ENCODE peak calls at places on chromosomes 4 and X, in eight cellular contexts. K, G, M, V, S, A, Q and O are unnamed samples.

GRCh38 chr4:89434364-89434988 is 126.9 kb upstream of the GPRIN3 start:
- DNase-seq in M (no peak), G (no peak), Q (peak), A (no peak), K (no peak), V (peak), S (no peak), O (no peak)

GRCh38 chr4:120801171-120801758 is 121.3 kb downstream of the PRDM5 start:
- DNase-seq in K (no peak), Q (no peak), S (peak), A (no peak), M (no peak), G (no peak), V (peak), O (no peak)

GRCh38 chr4:173319696-173320095 is 14.5 kb downstream of the HMGB2 start:
- DNase-seq in G (no peak), A (no peak), K (no peak), S (no peak), M (no peak), Q (no peak), V (no peak), O (no peak)

GRCh38 chr4:97786306-97786920 is 356.9 kb downstream of the STPG2 start:
- DNase-seq in M (no peak), Q (no peak), S (no peak), A (no peak), G (no peak), V (no peak), K (no peak), O (no peak)

GRCh38 chr4:168119870-168120269 is 27.5 kb downstream of the ANXA10 start:
- DNase-seq in K (no peak), M (no peak), A (no peak), G (no peak), V (peak), S (no peak), Q (no peak), O (no peak)

GRCh38 chr4:27412617-27413016 is 552.0 kb downstream of the STIM2 start:
- DNase-seq in A (no peak), G (no peak), Q (no peak), M (no peak), V (no peak), S (no peak), K (no peak), O (no peak)

GRCh38 chr4:15563871-15564270 is 91.3 kb downstream of the FBXL5 start:
- DNase-seq in M (no peak), G (no peak), S (no peak), Q (no peak), A (no peak), K (no peak), V (no peak), O (no peak)

GRCh38 chr4:34972189-34972588 is 1272.1 kb downstream of the ARAP2 start:
- DNase-seq in K (no peak), A (no peak), M (no peak), Q (no peak), S (no peak), V (no peak), G (no peak), O (no peak)

GRCh38 chr4:113358784-113359183 is 309.3 kb downstream of the ANK2 start:
- DNase-seq in M (no peak), K (no peak), A (no peak), V (no peak), Q (peak), S (no peak), G (no peak), O (no peak)

GRCh38 chr4:55920571-55920970 is 28.2 kb upstream of the CEP135 start:
- DNase-seq in S (no peak), Q (no peak), V (no peak), A (no peak), M (no peak), K (no peak), G (no peak), O (no peak)

GRCh38 chrX:37912286-37912685 is 64.9 kb upstream of the DYNLT3 start:
- DNase-seq in M (peak), S (no peak), V (peak), K (no peak), Q (peak), A (no peak), G (peak), O (no peak)

GRCh38 chr4:86981789-86982188 is 47.0 kb downstream of the AFF1 start:
- DNase-seq in V (no peak), M (no peak), Q (peak), G (no peak), K (no peak), S (no peak), A (no peak), O (no peak)

GRCh38 chr4:10730590-10730989 is 46.0 kb upstream of the CLNK start:
- DNase-seq in M (no peak), V (no peak), A (no peak), G (no peak), K (no peak), Q (no peak), S (no peak), O (no peak)

GRCh38 chr4:124931050-124931449 is 218.5 kb upstream of the ANKRD50 start:
- DNase-seq in S (no peak), A (no peak), Q (no peak), V (peak), G (no peak), K (no peak), M (no peak), O (no peak)

GRCh38 chrX:50677789-50678188 is 136.2 kb downstream of the SHROOM4 start:
- DNase-seq in M (no peak), S (no peak), Q (no peak), K (no peak), A (no peak), V (no peak), G (no peak), O (no peak)

GRCh38 chr4:40264497-40264896 is 67.7 kb downstream of the RHOH start:
- DNase-seq in Q (peak), K (no peak), M (no peak), V (peak), S (no peak), A (no peak), G (no peak), O (no peak)

GRCh38 chr4:176534566-176534965 is 214.8 kb downstream of the SPCS3 start:
- DNase-seq in M (peak), A (no peak), S (peak), Q (no peak), K (no peak), G (no peak), V (peak), O (no peak)

GRCh38 chr4:54423066-54423465 is 194.0 kb downstream of the PDGFRA start:
- DNase-seq in K (no peak), Q (no peak), M (no peak), G (no peak), S (no peak), A (no peak), V (peak), O (no peak)

GRCh38 chrX:118495958-118496762 is 545 bp downstream of the DOCK11 start:
- DNase-seq in Q (peak), K (peak), V (peak), S (no peak), G (peak), M (peak), A (peak), O (peak)

GRCh38 chrX:140502491-140503229 is 2.2 kb downstream of the SOX3 start:
- DNase-seq in M (no peak), A (no peak), G (no peak), Q (no peak), S (no peak), K (no peak), V (no peak), O (no peak)

GRCh38 chrX:14032383-14032782 is 2.7 kb upstream of the GEMIN8 start:
- DNase-seq in M (peak), A (peak), Q (peak), G (peak), V (peak), S (no peak), K (no peak), O (no peak)

GRCh38 chr4:162349395-162349794 is 185.6 kb upstream of the FSTL5 start:
- DNase-seq in S (no peak), Q (no peak), M (no peak), A (no peak), G (no peak), V (no peak), K (no peak), O (no peak)

GRCh38 chr4:162350331-162350730 is 186.5 kb upstream of the FSTL5 start:
- DNase-seq in V (no peak), M (no peak), S (no peak), K (no peak), A (no peak), Q (no peak), G (no peak), O (no peak)

GRCh38 chr4:162347492-162348213 is 183.9 kb upstream of the FSTL5 start:
- DNase-seq in G (no peak), K (no peak), M (no peak), A (no peak), V (no peak), S (no peak), Q (no peak), O (no peak)

DNA sequence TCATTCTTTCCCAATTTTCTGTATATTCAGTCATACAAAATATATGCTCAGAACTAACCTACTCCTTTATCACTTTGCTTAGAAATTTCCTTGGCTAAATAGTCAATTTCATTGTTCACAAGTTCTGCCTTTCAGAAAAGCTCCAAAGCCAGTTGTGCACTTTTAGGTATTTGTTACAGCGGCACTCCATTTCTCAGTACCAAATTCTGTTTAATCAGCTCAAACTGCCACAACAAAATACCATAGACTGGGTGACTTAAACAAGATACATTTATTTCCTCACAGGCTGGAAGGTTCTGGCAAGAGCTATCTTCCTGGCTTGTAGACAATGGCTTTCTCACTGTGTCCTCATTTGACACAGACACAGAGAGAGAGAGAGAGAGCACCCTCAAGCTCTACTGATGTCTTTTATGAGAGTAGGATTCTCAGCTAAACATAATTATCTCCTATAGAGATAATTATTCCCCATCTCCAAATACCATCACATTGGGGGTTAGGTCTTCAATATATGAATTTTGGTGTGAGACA is 188.8 kb upstream of the FSTL5 start:
- DNase-seq in V (no peak), Q (no peak), A (no peak), G (no peak), M (no peak), S (no peak), K (no peak), O (no peak)
- TF ChIP-seq CTCF in V (no peak), Q (no peak), A (no peak), G (no peak), M (no peak), S (no peak), K (no peak), O (no peak)

GRCh38 chr4:110498420-110498819 is 22.5 kb downstream of the ENPEP start:
- DNase-seq in K (no peak), S (no peak), Q (no peak), V (no peak), M (no peak), G (no peak), A (no peak), O (no peak)

GRCh38 chr4:110501826-110502225 is 25.9 kb downstream of the ENPEP start:
- DNase-seq in G (no peak), S (no peak), K (no peak), Q (no peak), A (no peak), M (no peak), V (peak), O (no peak)

GRCh38 chr4:110508827-110509446 is 33.0 kb downstream of the ENPEP start:
- DNase-seq in S (no peak), A (no peak), M (no peak), K (no peak), V (peak), G (no peak), Q (peak), O (no peak)

GRCh38 chr4:110505440-110505839 is 29.5 kb downstream of the ENPEP start:
- DNase-seq in V (no peak), A (no peak), K (no peak), M (no peak), G (no peak), Q (no peak), S (no peak), O (no peak)

GRCh38 chr4:110503588-110504435 is 27.9 kb downstream of the ENPEP start:
- DNase-seq in V (peak), Q (peak), G (no peak), K (no peak), S (no peak), M (no peak), A (no peak), O (no peak)
- TF ChIP-seq CTCF in V (no peak), Q (peak), G (no peak), K (no peak), S (no peak), M (no peak), A (no peak), O (peak)

GRCh38 chrX:10326578-10326977 is 169.8 kb downstream of the CLCN4 start:
- DNase-seq in Q (peak), G (no peak), A (no peak), S (no peak), M (peak), K (no peak), V (peak), O (no peak)
- TF ChIP-seq CTCF in Q (peak), G (no peak), A (peak), S (peak), M (no peak), K (no peak), V (peak), O (peak)

GRCh38 chrX:119693032-119693995 is at the start of gene SEPTIN6:
- DNase-seq in S (no peak), G (peak), M (peak), Q (peak), A (peak), V (peak), K (peak), O (peak)

GRCh38 chrX:119695535-119696050 is 2.6 kb upstream of the SEPTIN6 start:
- DNase-seq in K (no peak), S (no peak), G (no peak), A (no peak), V (no peak), M (no peak), Q (no peak), O (no peak)

GRCh38 chrX:119696251-119696890 is 3.4 kb upstream of the SEPTIN6 start:
- DNase-seq in V (no peak), A (no peak), K (no peak), S (no peak), Q (no peak), M (no peak), G (no peak), O (no peak)

GRCh38 chrX:119693996-119694451 is 1.1 kb upstream of the SEPTIN6 start:
- DNase-seq in G (no peak), S (no peak), M (no peak), V (no peak), K (no peak), A (no peak), Q (no peak), O (no peak)

GRCh38 chrX:119694601-119695534 is 1.9 kb upstream of the SEPTIN6 start:
- DNase-seq in K (no peak), M (no peak), V (no peak), G (no peak), Q (peak), A (no peak), S (no peak), O (no peak)
- TF ChIP-seq CTCF in K (no peak), M (no peak), V (no peak), G (no peak), Q (no peak), A (no peak), S (no peak), O (peak)

DNA sequence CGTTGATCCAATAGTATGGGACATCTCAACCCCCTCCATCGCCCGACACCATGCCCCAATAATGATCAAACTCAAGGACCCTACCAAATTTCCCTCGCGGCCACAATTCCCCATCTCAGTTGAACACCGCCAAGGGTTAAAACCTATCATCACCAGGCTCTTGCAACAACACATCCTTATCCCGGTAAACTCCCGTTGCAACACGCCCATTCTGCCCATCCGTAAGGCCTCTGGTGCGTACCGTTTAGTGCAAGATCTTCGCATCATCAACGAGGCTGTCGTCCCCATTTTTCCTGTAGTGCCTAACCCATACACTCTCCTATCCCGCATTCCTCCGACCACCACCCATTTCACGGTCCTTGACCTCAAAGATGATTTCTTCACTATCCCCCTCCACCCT is 960.5 kb downstream of the RPA4 start:
- DNase-seq in S (no peak), M (no peak), Q (no peak), G (no peak), K (no peak), V (no peak), A (no peak), O (no peak)
- TF ChIP-seq CTCF in S (no peak), M (no peak), Q (no peak), G (no peak), K (no peak), V (no peak), A (no peak), O (no peak)

DNA sequence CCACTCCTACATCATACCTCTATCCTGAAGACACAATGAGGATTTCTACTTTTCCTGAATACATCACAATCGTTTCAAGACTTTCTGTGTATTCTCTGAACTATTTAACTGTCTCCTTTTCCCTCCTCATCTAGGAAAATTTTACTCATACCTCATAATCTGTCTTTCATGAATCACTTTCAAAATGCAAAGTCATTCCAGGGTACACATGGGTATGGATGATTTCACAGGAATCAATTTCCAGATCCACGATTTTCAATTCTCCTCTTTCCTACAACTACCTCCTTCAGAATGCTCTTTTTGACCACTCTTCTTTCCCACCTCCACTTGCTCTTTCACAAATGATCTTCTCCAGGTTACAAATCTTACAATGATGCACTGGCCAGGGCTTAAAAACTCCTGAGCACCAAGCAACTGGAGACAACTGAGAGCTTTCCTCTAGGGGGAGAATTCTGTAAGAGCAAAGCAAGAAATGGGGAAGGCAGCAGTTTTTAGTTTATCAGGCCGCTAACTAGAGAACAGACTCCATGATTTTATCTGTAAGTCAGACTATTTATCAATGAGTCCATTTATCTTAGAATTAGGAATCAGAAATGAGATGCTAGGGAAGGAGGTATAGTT is 116.4 kb downstream of the PPP3CA start:
- DNase-seq in K (no peak), M (no peak), Q (peak), A (no peak), V (no peak), G (no peak), S (no peak), O (no peak)
- TF ChIP-seq CTCF in K (no peak), M (no peak), Q (peak), A (no peak), V (no peak), G (no peak), S (no peak), O (peak)

DNA sequence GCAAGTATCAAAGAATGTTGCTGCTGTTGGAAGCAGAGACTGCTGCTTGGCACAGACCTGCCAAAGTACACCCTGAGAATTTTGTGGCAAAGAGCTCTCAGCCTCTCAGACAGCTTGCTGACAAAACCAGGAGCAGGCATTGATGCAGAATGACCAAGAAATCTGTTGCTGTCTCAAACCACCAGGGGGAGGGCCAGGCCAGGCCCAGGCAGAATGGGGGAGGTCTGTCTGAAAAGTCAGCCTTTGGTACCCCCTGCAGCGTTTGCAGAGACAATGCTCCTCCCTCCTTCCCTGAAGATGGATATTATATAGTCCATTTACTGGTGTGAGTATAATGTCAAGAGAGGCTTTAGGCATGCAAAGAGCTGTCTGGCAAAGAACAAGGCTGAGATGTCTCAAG is 52.9 kb upstream of the TRPC5OS start:
- DNase-seq in S (no peak), M (peak), Q (peak), A (peak), V (no peak), K (no peak), G (no peak), O (no peak)
- TF ChIP-seq CTCF in S (peak), M (peak), Q (peak), A (peak), V (no peak), K (no peak), G (no peak), O (peak)

DNA sequence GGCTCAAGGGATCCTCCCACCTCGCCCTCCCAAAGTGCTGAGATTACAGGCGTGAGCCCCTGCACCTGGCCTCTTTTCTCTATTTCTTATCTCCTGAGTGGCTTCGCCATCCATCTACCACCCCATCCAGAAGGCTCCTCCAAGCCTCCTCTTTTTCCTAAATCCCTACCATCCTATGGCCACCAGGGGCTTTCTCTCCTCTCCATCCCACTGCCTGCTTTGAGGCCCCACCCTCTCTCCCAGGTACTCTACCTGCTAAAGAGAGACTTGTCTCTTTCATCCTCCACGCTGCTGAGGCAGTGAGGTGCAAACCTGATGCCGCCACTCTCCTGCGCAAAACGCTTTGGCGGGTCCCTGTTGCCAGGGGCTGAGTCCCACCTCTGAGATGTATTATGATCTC is 7.0 kb downstream of the RS1 start:
- DNase-seq in V (no peak), S (no peak), Q (no peak), M (peak), A (peak), G (no peak), K (no peak), O (no peak)
- TF ChIP-seq CTCF in V (no peak), S (no peak), Q (peak), M (no peak), A (no peak), G (no peak), K (no peak), O (peak)